ENCODE peak calls at places on chromosomes 12 and 14, in four cellular contexts. N, L, E and K are unnamed samples.

GRCh38 chr14:92578511-92578910 is 64.9 kb downstream of the RIN3 start:
- DNase-seq in N (no peak), L (no peak), E (no peak), K (no peak)

GRCh38 chr12:124881123-124881522 is 17.5 kb upstream of the SCARB1 start:
- DNase-seq in N (no peak), E (no peak), L (no peak), K (peak)

GRCh38 chr12:62933871-62934798 is 815 bp downstream of the PPM1H start:
- DNase-seq in L (no peak), E (peak), N (peak), K (no peak)

GRCh38 chr14:24212924-24213865 is at the start of gene CHMP4A:
- DNase-seq in L (peak), N (peak), E (peak), K (peak)

GRCh38 chr14:59254911-59255545 is 66.6 kb downstream of the DAAM1 start:
- DNase-seq in L (no peak), E (no peak), N (no peak), K (no peak)

GRCh38 chr14:89486961-89487360 is 69.9 kb upstream of the FOXN3 start:
- DNase-seq in E (no peak), L (no peak), N (no peak), K (peak)

GRCh38 chr12:104865080-104865479 is 93.0 kb downstream of the SLC41A2 start:
- DNase-seq in L (peak), E (no peak), N (no peak), K (no peak)

GRCh38 chr12:109291117-109291516 is 18.0 kb downstream of the FOXN4 start:
- DNase-seq in N (no peak), L (no peak), E (no peak), K (no peak)

GRCh38 chr12:52667509-52667908 is 12.7 kb downstream of the KRT1 start:
- DNase-seq in N (peak), L (no peak), E (peak), K (no peak)

GRCh38 chr12:124419292-124420040 is 124.6 kb downstream of the RFLNA start:
- DNase-seq in E (no peak), L (no peak), N (no peak), K (no peak)

GRCh38 chr14:65032319-65032718 is 45.6 kb downstream of the FNTB start:
- DNase-seq in N (no peak), L (no peak), E (no peak), K (no peak)

GRCh38 chr12:62260733-62261683 is 804 bp downstream of the USP15 start:
- DNase-seq in L (peak), N (no peak), E (peak), K (peak)

GRCh38 chr12:11981174-11981733 is 89.5 kb upstream of the BCL2L14 start:
- DNase-seq in L (peak), E (no peak), N (no peak), K (no peak)

GRCh38 chr12:65534105-65534841 is 255.8 kb downstream of the MSRB3 start:
- DNase-seq in N (no peak), E (no peak), L (no peak), K (no peak)

GRCh38 chr12:71797506-71797905 is 42.1 kb upstream of the TBC1D15 start:
- DNase-seq in L (no peak), N (no peak), E (no peak), K (no peak)

GRCh38 chr12:103783744-103784664 is 57.0 kb downstream of the NT5DC3 start:
- DNase-seq in L (no peak), N (no peak), E (no peak), K (no peak)

GRCh38 chr12:52636592-52637258 is 15.3 kb downstream of the KRT2 start:
- DNase-seq in N (no peak), L (no peak), E (no peak), K (no peak)

GRCh38 chr12:121893901-121894540 is 5.4 kb downstream of the PSMD9 start:
- DNase-seq in L (no peak), N (no peak), E (no peak), K (peak)

GRCh38 chr12:53065975-53066593 is 13.1 kb downstream of the SPRYD3 start:
- DNase-seq in N (peak), E (peak), L (no peak), K (peak)

GRCh38 chr12:113105606-113106271 is 29.8 kb downstream of the RASAL1 start:
- DNase-seq in E (no peak), L (no peak), N (no peak), K (no peak)

GRCh38 chr12:131687346-131688125 is 23.4 kb upstream of the SFSWAP start:
- DNase-seq in N (no peak), E (no peak), L (no peak), K (no peak)

GRCh38 chr12:95385646-95386045 is 88.3 kb upstream of the METAP2 start:
- DNase-seq in L (no peak), N (no peak), E (no peak), K (no peak)

GRCh38 chr14:68652433-68652690 is 140.5 kb downstream of the ZFP36L1 start:
- DNase-seq in L (no peak), E (no peak), N (no peak), K (no peak)

GRCh38 chr14:94575730-94576585 is 5.3 kb upstream of the SERPINA5 start:
- DNase-seq in N (no peak), L (no peak), E (no peak), K (no peak)

GRCh38 chr12:112616469-112617190 is 174.9 kb upstream of the RPH3A start:
- DNase-seq in N (peak), E (no peak), L (no peak), K (no peak)

GRCh38 chr12:100468126-100468525 is 5.5 kb upstream of the NR1H4 start:
- DNase-seq in N (no peak), L (no peak), E (no peak), K (no peak)

GRCh38 chr14:102258136-102258535 is 46.8 kb downstream of the MOK start:
- DNase-seq in N (no peak), E (no peak), L (no peak), K (no peak)

GRCh38 chr12:14774074-14774943 is 29.0 kb downstream of the WBP11 start:
- DNase-seq in L (peak), N (peak), E (no peak), K (peak)

GRCh38 chr14:22887260-22887989 is 4.4 kb downstream of the REM2 start:
- DNase-seq in E (peak), N (peak), L (peak), K (no peak)

GRCh38 chr14:89634037-89634436 is 217.0 kb upstream of the FOXN3 start:
- DNase-seq in L (no peak), N (no peak), E (no peak), K (no peak)

GRCh38 chr12:89276860-89277259 is 75.4 kb downstream of the DUSP6 start:
- DNase-seq in N (no peak), L (no peak), E (no peak), K (no peak)

GRCh38 chr12:116400671-116401357 is 123.3 kb upstream of the MED13L start:
- DNase-seq in E (no peak), L (no peak), N (no peak), K (no peak)

GRCh38 chr12:106132175-106133135 is 6.3 kb downstream of the NUAK1 start:
- DNase-seq in L (no peak), E (no peak), N (no peak), K (no peak)

GRCh38 chr14:95321201-95321600 is 1.5 kb upstream of the CLMN start:
- DNase-seq in E (no peak), L (no peak), N (no peak), K (no peak)

GRCh38 chr12:110223777-110224378 is 57.2 kb upstream of the ATP2A2 start:
- DNase-seq in N (no peak), L (no peak), E (no peak), K (no peak)

GRCh38 chr12:83850531-83850930 is 1062.1 kb downstream of the SLC6A15 start:
- DNase-seq in L (no peak), N (no peak), E (no peak), K (no peak)

GRCh38 chr12:8078400-8078799 is 3.7 kb upstream of the NECAP1 start:
- DNase-seq in E (peak), L (no peak), N (peak), K (no peak)

GRCh38 chr14:104149617-104150141 is 11.3 kb downstream of the KIF26A start:
- DNase-seq in N (peak), E (no peak), L (no peak), K (no peak)

GRCh38 chr12:5155866-5156265 is 112.2 kb downstream of the KCNA5 start:
- DNase-seq in N (no peak), E (no peak), L (no peak), K (no peak)

GRCh38 chr12:28172434-28173030 is 17.7 kb upstream of the CCDC91 start:
- DNase-seq in L (no peak), E (peak), N (peak), K (peak)
- TF ChIP-seq CREB1 in L (no peak), E (no peak), N (no peak), K (no peak)

DNA sequence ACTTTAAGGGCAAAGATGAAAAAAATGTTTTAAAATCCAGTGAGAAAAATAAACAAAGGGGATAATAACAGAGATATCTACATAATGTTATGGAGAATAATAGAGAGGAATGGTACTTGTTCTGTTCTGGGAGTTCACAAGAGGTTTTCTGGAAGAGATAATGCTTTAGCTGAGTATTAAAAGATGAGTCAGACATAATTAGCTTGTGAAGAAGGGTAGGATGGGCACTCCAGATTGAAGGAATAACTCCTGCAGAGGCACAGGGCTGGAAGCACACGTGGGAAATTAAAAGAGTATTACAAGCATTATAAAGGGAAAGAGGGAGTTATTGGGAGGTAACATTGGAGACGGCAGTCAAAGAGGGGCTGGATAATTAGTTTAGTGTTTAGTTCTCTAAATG is 124.9 kb upstream of the BTG1 start:
- DNase-seq in E (no peak), N (no peak), L (no peak), K (no peak)
- TF ChIP-seq CREM in E (no peak), N (no peak), L (no peak), K (no peak)

DNA sequence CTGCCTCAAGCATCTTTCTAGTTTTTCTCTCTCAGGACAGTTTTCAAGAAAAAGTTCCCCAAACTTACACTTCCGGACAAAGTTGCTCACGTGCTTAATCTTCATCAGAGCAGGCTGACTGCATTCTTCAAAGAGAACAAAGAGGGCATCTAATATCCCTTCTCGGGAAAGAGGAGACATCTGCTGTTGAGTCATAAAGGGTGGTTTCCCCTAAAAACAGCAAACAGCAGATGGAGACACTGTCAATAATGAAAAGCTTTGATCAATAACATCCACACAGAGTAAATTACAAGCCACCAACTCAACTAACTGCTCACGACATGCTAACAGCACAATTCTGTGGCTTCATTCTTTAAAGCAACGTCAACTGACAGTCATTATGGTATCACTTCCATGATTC is 8.1 kb downstream of the CIT start:
- DNase-seq in E (no peak), L (no peak), N (no peak), K (no peak)
- TF ChIP-seq ESRRA in E (no peak), L (no peak), N (no peak), K (no peak)

DNA sequence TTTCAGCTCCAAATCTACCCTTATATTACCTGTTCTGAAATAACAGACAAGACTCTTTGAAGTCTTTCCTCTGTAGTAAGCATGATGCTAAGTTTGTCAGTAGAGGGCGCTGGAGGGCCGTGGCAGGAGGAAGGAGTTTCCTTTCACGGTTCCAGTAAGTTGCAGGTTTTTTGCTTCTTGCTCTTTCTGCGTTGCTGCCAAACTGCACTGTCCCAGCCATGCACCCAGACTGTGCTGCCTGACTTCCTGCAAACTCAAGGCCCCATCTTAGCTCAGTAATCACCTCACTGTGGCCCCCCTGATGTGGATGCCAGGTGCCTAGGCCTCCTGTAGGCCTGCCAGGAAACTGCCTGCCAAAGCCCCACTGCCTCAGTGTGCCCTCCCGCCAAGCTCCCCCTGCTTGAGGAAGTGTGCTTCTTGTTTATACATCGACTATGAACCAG is 193.5 kb upstream of the LRIG3 start:
- DNase-seq in E (peak), N (peak), L (peak), K (peak)
- TF ChIP-seq CREB1 in E (no peak), N (no peak), L (no peak), K (no peak)

GRCh38 chr12:6254491-6254890 is 54.3 kb downstream of the CD9 start:
- DNase-seq in N (no peak), E (no peak), L (no peak), K (no peak)

GRCh38 chr12:6253278-6253677 is 53.1 kb downstream of the CD9 start:
- DNase-seq in N (no peak), L (no peak), E (no peak), K (no peak)

GRCh38 chr12:6250343-6250742 is 50.1 kb downstream of the CD9 start:
- DNase-seq in N (no peak), L (no peak), E (no peak), K (no peak)

GRCh38 chr12:6249580-6249979 is 49.4 kb downstream of the CD9 start:
- DNase-seq in N (no peak), L (no peak), E (no peak), K (no peak)
- TF ChIP-seq CREM in N (no peak), L (no peak), E (no peak), K (no peak)

DNA sequence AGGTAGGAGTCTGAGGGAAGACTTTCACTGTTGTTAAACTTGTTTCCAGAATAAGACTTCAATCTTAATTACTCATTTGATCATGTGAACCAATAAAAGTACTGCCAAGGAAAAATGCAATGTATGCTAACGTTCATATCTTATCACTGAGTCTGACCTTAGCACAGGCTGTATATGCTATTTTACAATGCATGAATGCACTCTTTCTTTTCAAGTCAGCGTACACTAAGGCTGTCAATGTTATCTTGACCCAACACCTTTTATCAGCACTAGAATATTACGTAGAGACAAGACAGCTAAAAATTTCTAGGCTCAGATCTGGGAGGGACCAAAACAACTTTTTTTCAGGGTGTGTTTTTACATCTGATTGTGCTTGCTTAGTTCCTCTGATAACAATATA is 26.6 kb downstream of the AREL1 start:
- DNase-seq in E (peak), L (no peak), N (no peak), K (no peak)
- TF ChIP-seq ESRRA in E (no peak), L (no peak), N (no peak), K (no peak)

GRCh38 chr12:81644503-81644902 is 114.6 kb downstream of the PPFIA2 start:
- DNase-seq in E (no peak), N (no peak), L (no peak), K (peak)
- TF ChIP-seq CREB1 in E (no peak), N (no peak), L (no peak), K (no peak)

GRCh38 chr12:13241833-13242232 is 45.3 kb downstream of the EMP1 start:
- DNase-seq in E (no peak), L (no peak), N (no peak), K (peak)
- TF ChIP-seq CREM in E (no peak), L (no peak), N (no peak), K (no peak)